ENCODE peak calls at places on chromosomes 12 and 14, in seven cellular contexts. Y, C, S, U, D, P and K are unnamed samples.

GRCh38 chr14:25041898-25042297 is 8.0 kb downstream of the STXBP6 start:
- DNase-seq in S (no peak), D (no peak), Y (no peak), C (no peak), U (no peak), P (no peak), K (no peak)

GRCh38 chr12:5492562-5492961 is 60.7 kb downstream of the NTF3 start:
- DNase-seq in U (no peak), D (no peak), S (no peak), C (no peak), P (no peak), Y (no peak), K (no peak)

GRCh38 chr12:57135939-57136338 is 7.7 kb downstream of the LRP1 start:
- DNase-seq in P (no peak), Y (no peak), U (no peak), D (no peak), S (no peak), C (no peak), K (no peak)

GRCh38 chr12:129052373-129052772 is 199.1 kb downstream of the GLT1D1 start:
- DNase-seq in S (no peak), U (no peak), C (no peak), P (no peak), Y (no peak), D (no peak), K (no peak)

GRCh38 chr12:107462428-107463332 is 222.9 kb upstream of the PWP1 start:
- DNase-seq in P (no peak), Y (no peak), U (no peak), C (no peak), D (no peak), S (no peak), K (no peak)

GRCh38 chr12:599756-600155 is 63.5 kb downstream of the NINJ2 start:
- DNase-seq in P (no peak), S (no peak), U (no peak), D (no peak), Y (no peak), C (no peak), K (no peak)

GRCh38 chr14:75566321-75566720 is 12.1 kb upstream of the FLVCR2 start:
- DNase-seq in P (no peak), U (no peak), Y (no peak), C (no peak), D (no peak), S (no peak), K (no peak)

GRCh38 chr14:61264022-61264571 is 17.0 kb downstream of the TMEM30B start:
- DNase-seq in C (no peak), D (no peak), Y (no peak), S (no peak), U (no peak), P (no peak), K (no peak)

GRCh38 chr14:75523771-75524171 is 1.5 kb downstream of the BATF start:
- DNase-seq in P (no peak), U (no peak), Y (peak; percentile 60), D (no peak), S (no peak), C (no peak), K (no peak)

GRCh38 chr12:114686421-114687268 is 2.7 kb upstream of the TBX3 start:
- DNase-seq in P (no peak), S (no peak), U (no peak), C (no peak), Y (no peak), D (no peak), K (no peak)

GRCh38 chr14:68952544-68953535 is 26.3 kb downstream of the ACTN1 start:
- DNase-seq in S (peak; percentile 85), Y (no peak), C (no peak), P (no peak), U (no peak), D (no peak), K (no peak)

GRCh38 chr12:5258498-5258897 is 173.4 kb upstream of the NTF3 start:
- DNase-seq in C (no peak), Y (no peak), U (no peak), D (no peak), P (no peak), S (no peak), K (no peak)

GRCh38 chr12:47636908-47637780 is 68.7 kb downstream of the RPAP3 start:
- DNase-seq in U (peak; percentile 59), D (peak; percentile 73), C (no peak), P (no peak), Y (no peak), S (peak; percentile 71), K (peak; percentile 14)

GRCh38 chr12:12428961-12429657 is 72.2 kb downstream of the BORCS5 start:
- DNase-seq in P (peak; percentile 17), U (no peak), Y (no peak), C (no peak), D (no peak), S (no peak), K (no peak)

GRCh38 chr12:104219361-104219892 is 3.8 kb downstream of the TXNRD1 start:
- DNase-seq in D (no peak), C (no peak), S (no peak), Y (peak; percentile 95), U (peak; percentile 16), P (peak; percentile 81), K (peak; percentile 42)

GRCh38 chr12:45329238-45329637 is 113.3 kb downstream of the ANO6 start:
- DNase-seq in S (no peak), U (no peak), D (no peak), C (no peak), P (no peak), Y (no peak), K (no peak)

GRCh38 chr14:106605548-106606448 is 1079.4 kb downstream of the TMEM121 start:
- DNase-seq in C (peak; percentile 31), P (no peak), S (peak; percentile 79), Y (no peak), D (peak; percentile 71), U (peak; percentile 53), K (peak; percentile 21)

GRCh38 chr14:56374421-56374820 is 205.2 kb upstream of the TMEM260 start:
- DNase-seq in P (no peak), Y (no peak), S (no peak), C (no peak), U (no peak), D (no peak), K (no peak)

GRCh38 chr12:43676183-43676813 is 82.3 kb downstream of the PUS7L start:
- DNase-seq in C (no peak), S (peak; percentile 51), U (peak; percentile 11), P (no peak), D (no peak), Y (no peak), K (no peak)